ENCODE peak calls at places on chromosome 21, in six cellular contexts. One of them, this sample, is unnamed.

GRCh38 chr21:42453301-42454220 is 42.5 kb downstream of the RSPH1 start:
- DNase-seq in tibial nerve: no peak
- DNase-seq in dorsolateral prefrontal cortex: no peak
- DNase-seq in GM23338: no peak
- DNase-seq in AG10803: no peak
- DNase-seq in left ventricle myocardium inferior: no peak
- DNase-seq in this sample: no peak

GRCh38 chr21:45336870-45337269 is 49.2 kb upstream of the POFUT2 start:
- DNase-seq in tibial nerve: no peak
- DNase-seq in left ventricle myocardium inferior: peak; percentile 38
- DNase-seq in dorsolateral prefrontal cortex: no peak
- DNase-seq in GM23338: peak; percentile 65
- DNase-seq in AG10803: peak; percentile 32
- DNase-seq in this sample: peak; percentile 67

GRCh38 chr21:32425628-32426027 is 13.1 kb downstream of the EVA1C start:
- DNase-seq in GM23338: no peak
- DNase-seq in tibial nerve: no peak
- DNase-seq in left ventricle myocardium inferior: no peak
- DNase-seq in dorsolateral prefrontal cortex: no peak
- DNase-seq in AG10803: no peak
- DNase-seq in this sample: no peak

GRCh38 chr21:32348604-32349332 is 44.0 kb downstream of the URB1 start:
- DNase-seq in tibial nerve: no peak
- DNase-seq in left ventricle myocardium inferior: no peak
- DNase-seq in AG10803: no peak
- DNase-seq in GM23338: no peak
- DNase-seq in dorsolateral prefrontal cortex: no peak
- DNase-seq in this sample: no peak

GRCh38 chr21:45990049-45990711 is 8.6 kb downstream of the COL6A1 start:
- DNase-seq in AG10803: no peak
- DNase-seq in tibial nerve: no peak
- DNase-seq in GM23338: no peak
- DNase-seq in left ventricle myocardium inferior: no peak
- DNase-seq in dorsolateral prefrontal cortex: peak; percentile 1
- DNase-seq in this sample: no peak

GRCh38 chr21:35268817-35269216 is 219.7 kb upstream of the RUNX1 start:
- DNase-seq in dorsolateral prefrontal cortex: no peak
- DNase-seq in GM23338: no peak
- DNase-seq in left ventricle myocardium inferior: no peak
- DNase-seq in tibial nerve: no peak
- DNase-seq in AG10803: no peak
- DNase-seq in this sample: no peak

GRCh38 chr21:36663033-36663855 is 35.7 kb upstream of the SIM2 start:
- DNase-seq in GM23338: no peak
- DNase-seq in AG10803: peak; percentile 38
- DNase-seq in left ventricle myocardium inferior: no peak
- DNase-seq in tibial nerve: no peak
- DNase-seq in dorsolateral prefrontal cortex: no peak
- DNase-seq in this sample: no peak

GRCh38 chr21:18716578-18717138 is 313.1 kb upstream of the TMPRSS15 start:
- DNase-seq in tibial nerve: no peak
- DNase-seq in AG10803: no peak
- DNase-seq in dorsolateral prefrontal cortex: no peak
- DNase-seq in left ventricle myocardium inferior: no peak
- DNase-seq in GM23338: no peak
- DNase-seq in this sample: peak; percentile 7

GRCh38 chr21:28263974-28264373 is 728.7 kb downstream of the LTN1 start:
- DNase-seq in GM23338: no peak
- DNase-seq in left ventricle myocardium inferior: no peak
- DNase-seq in dorsolateral prefrontal cortex: no peak
- DNase-seq in AG10803: no peak
- DNase-seq in tibial nerve: no peak
- DNase-seq in this sample: no peak

GRCh38 chr21:45830221-45830640 is 151.3 kb upstream of the COL6A1 start:
- DNase-seq in dorsolateral prefrontal cortex: peak; percentile 75
- DNase-seq in AG10803: no peak
- DNase-seq in left ventricle myocardium inferior: no peak
- DNase-seq in tibial nerve: no peak
- DNase-seq in GM23338: no peak
- DNase-seq in this sample: peak; percentile 15

GRCh38 chr21:44592446-44593365 is at the start of gene KRTAP10-6:
- DNase-seq in AG10803: no peak
- DNase-seq in GM23338: peak; percentile 29
- DNase-seq in dorsolateral prefrontal cortex: no peak
- DNase-seq in left ventricle myocardium inferior: no peak
- DNase-seq in tibial nerve: no peak
- DNase-seq in this sample: no peak

GRCh38 chr21:15557925-15558324 is 171.9 kb upstream of the USP25 start:
- DNase-seq in AG10803: no peak
- DNase-seq in tibial nerve: no peak
- DNase-seq in dorsolateral prefrontal cortex: no peak
- DNase-seq in GM23338: no peak
- DNase-seq in left ventricle myocardium inferior: no peak
- DNase-seq in this sample: no peak

GRCh38 chr21:10575311-10575667 is 53.9 kb downstream of the TPTE start:
- DNase-seq in GM23338: no peak
- DNase-seq in tibial nerve: no peak
- DNase-seq in dorsolateral prefrontal cortex: no peak
- DNase-seq in AG10803: no peak
- DNase-seq in left ventricle myocardium inferior: no peak
- DNase-seq in this sample: no peak

GRCh38 chr21:32698971-32699693 is 28.7 kb downstream of the SYNJ1 start:
- DNase-seq in tibial nerve: no peak
- DNase-seq in AG10803: no peak
- DNase-seq in dorsolateral prefrontal cortex: no peak
- DNase-seq in left ventricle myocardium inferior: no peak
- DNase-seq in GM23338: no peak
- DNase-seq in this sample: no peak

GRCh38 chr21:45333583-45334121 is 46.0 kb upstream of the POFUT2 start:
- DNase-seq in AG10803: peak; percentile 49
- DNase-seq in dorsolateral prefrontal cortex: no peak
- DNase-seq in GM23338: no peak
- DNase-seq in tibial nerve: no peak
- DNase-seq in left ventricle myocardium inferior: peak; percentile 3
- DNase-seq in this sample: peak; percentile 45

GRCh38 chr21:38925923-38926322 is 120.2 kb downstream of the ETS2 start:
- DNase-seq in GM23338: no peak
- DNase-seq in tibial nerve: peak; percentile 56
- DNase-seq in AG10803: peak; percentile 91
- DNase-seq in left ventricle myocardium inferior: peak; percentile 58
- DNase-seq in dorsolateral prefrontal cortex: no peak
- DNase-seq in this sample: peak; percentile 94

GRCh38 chr21:37060296-37060695 is 12.6 kb downstream of the PIGP start:
- DNase-seq in GM23338: peak; percentile 80
- DNase-seq in tibial nerve: peak; percentile 57
- DNase-seq in dorsolateral prefrontal cortex: no peak
- DNase-seq in AG10803: peak; percentile 93
- DNase-seq in left ventricle myocardium inferior: no peak
- DNase-seq in this sample: peak; percentile 99

GRCh38 chr21:44454747-44455523 is at the start of gene LRRC3:
- DNase-seq in left ventricle myocardium inferior: peak; percentile 86
- DNase-seq in dorsolateral prefrontal cortex: no peak
- DNase-seq in AG10803: peak; percentile 73
- DNase-seq in GM23338: peak; percentile 97
- DNase-seq in tibial nerve: peak; percentile 78
- DNase-seq in this sample: peak; percentile 66

GRCh38 chr21:35366348-35367085 is 317.4 kb upstream of the RUNX1 start:
- DNase-seq in AG10803: peak; percentile 98
- DNase-seq in tibial nerve: peak; percentile 85
- DNase-seq in dorsolateral prefrontal cortex: no peak
- DNase-seq in GM23338: no peak
- DNase-seq in left ventricle myocardium inferior: no peak
- DNase-seq in this sample: peak; percentile 25

GRCh38 chr21:35886887-35887286 is 173.4 kb downstream of the SETD4 start:
- DNase-seq in dorsolateral prefrontal cortex: no peak
- DNase-seq in GM23338: no peak
- DNase-seq in tibial nerve: no peak
- DNase-seq in left ventricle myocardium inferior: no peak
- DNase-seq in AG10803: no peak
- DNase-seq in this sample: no peak

GRCh38 chr21:20570824-20571232 is 427.4 kb upstream of the NCAM2 start:
- DNase-seq in dorsolateral prefrontal cortex: no peak
- DNase-seq in GM23338: peak; percentile 90
- DNase-seq in left ventricle myocardium inferior: no peak
- DNase-seq in AG10803: no peak
- DNase-seq in tibial nerve: no peak
- DNase-seq in this sample: no peak

GRCh38 chr21:31343680-31344480 is at the start of gene TIAM1:
- DNase-seq in GM23338: peak; percentile 71
- DNase-seq in left ventricle myocardium inferior: peak; percentile 68
- DNase-seq in tibial nerve: peak; percentile 64
- DNase-seq in AG10803: peak; percentile 40
- DNase-seq in dorsolateral prefrontal cortex: peak; percentile 77
- DNase-seq in this sample: peak; percentile 73

GRCh38 chr21:28283652-28284490 is 708.8 kb downstream of the LTN1 start:
- DNase-seq in tibial nerve: no peak
- DNase-seq in left ventricle myocardium inferior: no peak
- DNase-seq in AG10803: peak; percentile 89
- DNase-seq in GM23338: no peak
- DNase-seq in dorsolateral prefrontal cortex: no peak
- DNase-seq in this sample: peak; percentile 84

GRCh38 chr21:21712761-21713558 is 714.8 kb downstream of the NCAM2 start:
- DNase-seq in dorsolateral prefrontal cortex: no peak
- DNase-seq in GM23338: no peak
- DNase-seq in tibial nerve: no peak
- DNase-seq in AG10803: peak; percentile 79
- DNase-seq in left ventricle myocardium inferior: no peak
- DNase-seq in this sample: peak; percentile 82

GRCh38 chr21:44965251-44966022 is 25.6 kb downstream of the SLX9 start:
- DNase-seq in left ventricle myocardium inferior: no peak
- DNase-seq in tibial nerve: no peak
- DNase-seq in dorsolateral prefrontal cortex: no peak
- DNase-seq in GM23338: no peak
- DNase-seq in AG10803: no peak
- DNase-seq in this sample: peak; percentile 70

GRCh38 chr21:46091631-46092025 is 6.3 kb upstream of the COL6A2 start:
- DNase-seq in dorsolateral prefrontal cortex: no peak
- DNase-seq in AG10803: no peak
- DNase-seq in left ventricle myocardium inferior: no peak
- DNase-seq in GM23338: no peak
- DNase-seq in tibial nerve: no peak
- DNase-seq in this sample: no peak

GRCh38 chr21:28671549-28672195 is 321.0 kb downstream of the LTN1 start:
- DNase-seq in tibial nerve: no peak
- DNase-seq in AG10803: peak; percentile 41
- DNase-seq in dorsolateral prefrontal cortex: no peak
- DNase-seq in left ventricle myocardium inferior: no peak
- DNase-seq in GM23338: no peak
- DNase-seq in this sample: no peak

DNA sequence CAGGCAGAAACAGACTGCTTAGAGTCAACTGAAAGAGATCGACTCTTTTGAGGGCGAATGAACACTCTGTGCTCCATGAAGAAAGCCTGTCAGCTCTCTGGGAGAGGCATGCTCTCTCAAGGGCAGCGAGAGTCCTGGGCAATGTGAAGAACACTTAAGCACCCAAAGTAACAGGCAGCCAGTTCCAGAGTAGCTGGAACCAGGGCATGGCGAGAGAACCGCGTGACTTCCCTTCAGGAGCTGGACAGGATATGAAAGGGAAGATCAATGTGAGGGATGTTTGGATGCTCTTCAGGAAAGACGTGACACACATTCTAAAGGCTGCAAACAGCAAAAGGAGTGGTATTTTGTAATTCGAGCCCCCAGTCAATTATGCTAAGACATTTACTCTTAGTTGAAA is 21.0 kb downstream of the ADAMTS5 start:
- DNase-seq in AG10803: peak; percentile 62
- DNase-seq in dorsolateral prefrontal cortex: no peak
- DNase-seq in GM23338: peak; percentile 21
- DNase-seq in left ventricle myocardium inferior: peak; percentile 35
- DNase-seq in tibial nerve: no peak
- DNase-seq in this sample: peak; percentile 16
- H3K4me3 ChIP-seq in AG10803: no peak overlapping the region
- H3K4me3 ChIP-seq in dorsolateral prefrontal cortex: peak overlapping the region; percentile 42
- H3K4me3 ChIP-seq in GM23338: no peak overlapping the region
- H3K4me3 ChIP-seq in left ventricle myocardium inferior: no peak overlapping the region
- H3K4me3 ChIP-seq in tibial nerve: no peak overlapping the region
- H3K4me3 ChIP-seq in this sample: no peak overlapping the region

DNA sequence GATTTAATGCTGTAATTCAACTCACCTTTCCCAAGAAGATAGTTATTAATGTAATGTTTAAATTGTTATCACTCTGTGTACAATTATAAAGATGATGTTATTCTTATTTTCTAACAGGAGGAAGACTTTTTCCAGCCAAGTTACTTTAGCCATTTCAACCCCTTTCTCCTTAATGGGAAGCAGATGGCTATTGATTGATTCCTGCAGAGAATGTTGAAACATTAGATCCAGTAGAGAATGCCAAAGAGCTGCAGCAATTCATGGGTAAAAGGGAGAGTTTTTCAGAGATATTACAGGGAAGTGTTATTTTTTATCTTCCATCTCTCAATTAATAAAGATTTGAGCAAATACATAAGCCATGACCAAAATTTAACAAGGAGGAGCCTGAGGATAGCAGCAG is 17.7 kb upstream of the CLDN8 start:
- DNase-seq in tibial nerve: no peak
- DNase-seq in AG10803: peak; percentile 2
- DNase-seq in GM23338: no peak
- DNase-seq in dorsolateral prefrontal cortex: no peak
- DNase-seq in left ventricle myocardium inferior: no peak
- DNase-seq in this sample: no peak
- TF ChIP-seq CTCF in tibial nerve: no peak
- TF ChIP-seq CTCF in AG10803: no peak
- TF ChIP-seq CTCF in GM23338: no peak
- TF ChIP-seq CTCF in dorsolateral prefrontal cortex: no peak
- TF ChIP-seq CTCF in left ventricle myocardium inferior: no peak
- TF ChIP-seq CTCF in this sample: no peak

GRCh38 chr21:29940993-29941392 is 1.2 kb upstream of the GRIK1 start:
- DNase-seq in dorsolateral prefrontal cortex: no peak
- DNase-seq in AG10803: no peak
- DNase-seq in tibial nerve: no peak
- DNase-seq in left ventricle myocardium inferior: no peak
- DNase-seq in GM23338: no peak
- DNase-seq in this sample: no peak

GRCh38 chr21:29938968-29939858 is 583 bp downstream of the GRIK1 start:
- DNase-seq in left ventricle myocardium inferior: no peak
- DNase-seq in AG10803: no peak
- DNase-seq in tibial nerve: no peak
- DNase-seq in dorsolateral prefrontal cortex: no peak
- DNase-seq in GM23338: peak; percentile 53
- DNase-seq in this sample: peak; percentile 9

GRCh38 chr21:29943885-29944284 is 4.1 kb upstream of the GRIK1 start:
- DNase-seq in left ventricle myocardium inferior: no peak
- DNase-seq in tibial nerve: no peak
- DNase-seq in AG10803: no peak
- DNase-seq in GM23338: peak; percentile 30
- DNase-seq in dorsolateral prefrontal cortex: no peak
- DNase-seq in this sample: no peak

GRCh38 chr21:29942033-29942432 is 2.2 kb upstream of the GRIK1 start:
- DNase-seq in left ventricle myocardium inferior: no peak
- DNase-seq in AG10803: no peak
- DNase-seq in dorsolateral prefrontal cortex: no peak
- DNase-seq in tibial nerve: no peak
- DNase-seq in GM23338: no peak
- DNase-seq in this sample: no peak

GRCh38 chr21:29939859-29940245 is at the start of gene GRIK1:
- DNase-seq in GM23338: peak; percentile 61
- DNase-seq in tibial nerve: no peak
- DNase-seq in AG10803: no peak
- DNase-seq in left ventricle myocardium inferior: no peak
- DNase-seq in dorsolateral prefrontal cortex: no peak
- DNase-seq in this sample: peak; percentile 13
- H3K4me3 ChIP-seq in GM23338: peak within 1 kb of the TSS; percentile 87
- H3K4me3 ChIP-seq in tibial nerve: peak within 1 kb of the TSS; percentile 14
- H3K4me3 ChIP-seq in AG10803: peak within 1 kb of the TSS; percentile 16
- H3K4me3 ChIP-seq in left ventricle myocardium inferior: peak within 1 kb of the TSS; percentile 50
- H3K4me3 ChIP-seq in dorsolateral prefrontal cortex: peak within 1 kb of the TSS; percentile 73
- H3K4me3 ChIP-seq in this sample: peak within 1 kb of the TSS; percentile 35

GRCh38 chr21:34128674-34129038 is 55.3 kb downstream of the MRPS6 start:
- DNase-seq in GM23338: no peak
- DNase-seq in AG10803: no peak
- DNase-seq in tibial nerve: no peak
- DNase-seq in dorsolateral prefrontal cortex: no peak
- DNase-seq in left ventricle myocardium inferior: no peak
- DNase-seq in this sample: peak; percentile 4
- TF ChIP-seq CTCF in GM23338: no peak
- TF ChIP-seq CTCF in AG10803: no peak
- TF ChIP-seq CTCF in tibial nerve: no peak
- TF ChIP-seq CTCF in dorsolateral prefrontal cortex: no peak
- TF ChIP-seq CTCF in left ventricle myocardium inferior: no peak
- TF ChIP-seq CTCF in this sample: no peak